ENCODE peak calls at places on chromosome 11, in four cellular contexts. Y, X, T and W are unnamed samples.

GRCh38 chr11:65058419-65059054 is at the start of gene NAALADL1:
- DNase-seq in T (no peak), Y (no peak), X (no peak), W (no peak)

GRCh38 chr11:79108851-79109250 is 332.0 kb downstream of the TENM4 start:
- DNase-seq in Y (no peak), X (peak), T (no peak), W (peak)

GRCh38 chr11:70742553-70743291 is 344.4 kb downstream of the CTTN start:
- DNase-seq in Y (no peak), X (no peak), T (no peak), W (no peak)

GRCh38 chr11:64711138-64711943 is 11.7 kb downstream of the NRXN2 start:
- DNase-seq in Y (no peak), T (no peak), X (no peak), W (no peak)

GRCh38 chr11:65355776-65356393 is 1.3 kb downstream of the TIGD3 start:
- DNase-seq in T (no peak), X (no peak), Y (no peak), W (peak)

GRCh38 chr11:117478126-117478856 is 150.6 kb downstream of the CEP164 start:
- DNase-seq in X (no peak), T (no peak), Y (no peak), W (no peak)

GRCh38 chr11:10303558-10304363 is 1.1 kb upstream of the ADM start:
- DNase-seq in Y (no peak), X (no peak), T (no peak), W (peak)

GRCh38 chr11:22711212-22711770 is 44.9 kb downstream of the GAS2 start:
- DNase-seq in X (no peak), T (no peak), Y (no peak), W (no peak)

GRCh38 chr11:35116245-35116644 is 22.7 kb upstream of the CD44 start:
- DNase-seq in X (no peak), T (no peak), Y (no peak), W (no peak)